ENCODE peak calls at places on chromosomes 7 and 10, in four cellular contexts. R is left lung, E is left ventricle myocardium inferior, G is transverse colon. C is an unnamed sample. For H3K36me3, the result is how much of the 10 kb centered on the place peaks cover.

GRCh38 chr10:127117125-127117524 is 79.3 kb downstream of the INSYN2A start:
- DNase-seq in R (peak), E (peak), G (peak), C (no peak)

GRCh38 chr7:44150966-44151678 is 10.0 kb upstream of the MYL7 start:
- DNase-seq in E (no peak), G (no peak), R (no peak), C (no peak)

GRCh38 chr10:78581133-78581694 is 487.6 kb upstream of the ZMIZ1 start:
- DNase-seq in G (no peak), E (no peak), R (no peak), C (no peak)

GRCh38 chr7:94556028-94556427 is 46.4 kb downstream of the CASD1 start:
- DNase-seq in G (no peak), R (no peak), E (no peak), C (peak)

GRCh38 chr7:124929467-124930172 is at the start of gene POT1:
- DNase-seq in E (peak), R (peak), G (peak), C (peak)

GRCh38 chr10:113459672-113460280 is 93.1 kb upstream of the HABP2 start:
- DNase-seq in E (no peak), R (no peak), G (no peak), C (no peak)

GRCh38 chr7:41592226-41592625 is 110.7 kb downstream of the INHBA start:
- DNase-seq in R (no peak), E (no peak), G (no peak), C (no peak)

GRCh38 chr7:916291-916941 is 38.1 kb downstream of the ADAP1 start:
- DNase-seq in G (peak), R (no peak), E (no peak), C (no peak)

GRCh38 chr10:79379512-79380124 is 32.3 kb downstream of the PPIF start:
- DNase-seq in E (no peak), R (peak), G (peak), C (no peak)

GRCh38 chr10:6409982-6410694 is 169.9 kb downstream of the PRKCQ start:
- DNase-seq in G (peak), R (no peak), E (no peak), C (no peak)

GRCh38 chr7:129332354-129333056 is 101.7 kb upstream of the STRIP2 start:
- DNase-seq in G (no peak), R (no peak), E (no peak), C (no peak)

GRCh38 chr7:108455524-108455832 is 758 bp downstream of the NRCAM start:
- DNase-seq in R (no peak), E (no peak), G (no peak), C (no peak)

GRCh38 chr7:7976677-7977076 is 8.1 kb downstream of the GLCCI1 start:
- DNase-seq in E (no peak), G (no peak), R (no peak), C (no peak)

GRCh38 chr10:34732926-34733325 is 82.2 kb downstream of the PARD3 start:
- DNase-seq in G (no peak), E (no peak), R (no peak), C (no peak)

GRCh38 chr7:140235114-140235513 is 58.3 kb upstream of the KDM7A start:
- DNase-seq in R (no peak), E (no peak), G (no peak), C (no peak)

GRCh38 chr7:80681272-80681885 is 42.9 kb downstream of the CD36 start:
- DNase-seq in R (no peak), G (no peak), E (no peak), C (no peak)

GRCh38 chr10:122018951-122019413 is 30.0 kb downstream of the TACC2 start:
- DNase-seq in E (no peak), G (peak), R (no peak), C (no peak)

GRCh38 chr10:28459453-28460144 is 73.3 kb upstream of the WAC start:
- DNase-seq in G (no peak), R (no peak), E (no peak), C (no peak)

GRCh38 chr7:114819629-114820362 is 102.1 kb upstream of the MDFIC start:
- DNase-seq in E (no peak), R (no peak), G (no peak), C (no peak)

GRCh38 chr10:23141995-23142394 is 46.6 kb downstream of the MSRB2 start:
- DNase-seq in E (no peak), G (no peak), R (no peak), C (no peak)

GRCh38 chr7:100675581-100676350 is 2.2 kb downstream of the GNB2 start:
- DNase-seq in R (peak), E (peak), G (peak), C (peak)

GRCh38 chr10:27252267-27253000 is 11.8 kb upstream of the ACBD5 start:
- DNase-seq in G (peak), E (peak), R (peak), C (peak)

GRCh38 chr10:38159007-38159406 is 64.9 kb downstream of the ZNF37A start:
- DNase-seq in E (no peak), G (no peak), R (no peak), C (no peak)

GRCh38 chr10:69051303-69051702 is 36.6 kb upstream of the SRGN start:
- DNase-seq in G (peak), R (peak), E (no peak), C (peak)

GRCh38 chr7:51350195-51350896 is 33.7 kb upstream of the COBL start:
- DNase-seq in E (no peak), R (no peak), G (peak), C (no peak)

DNA sequence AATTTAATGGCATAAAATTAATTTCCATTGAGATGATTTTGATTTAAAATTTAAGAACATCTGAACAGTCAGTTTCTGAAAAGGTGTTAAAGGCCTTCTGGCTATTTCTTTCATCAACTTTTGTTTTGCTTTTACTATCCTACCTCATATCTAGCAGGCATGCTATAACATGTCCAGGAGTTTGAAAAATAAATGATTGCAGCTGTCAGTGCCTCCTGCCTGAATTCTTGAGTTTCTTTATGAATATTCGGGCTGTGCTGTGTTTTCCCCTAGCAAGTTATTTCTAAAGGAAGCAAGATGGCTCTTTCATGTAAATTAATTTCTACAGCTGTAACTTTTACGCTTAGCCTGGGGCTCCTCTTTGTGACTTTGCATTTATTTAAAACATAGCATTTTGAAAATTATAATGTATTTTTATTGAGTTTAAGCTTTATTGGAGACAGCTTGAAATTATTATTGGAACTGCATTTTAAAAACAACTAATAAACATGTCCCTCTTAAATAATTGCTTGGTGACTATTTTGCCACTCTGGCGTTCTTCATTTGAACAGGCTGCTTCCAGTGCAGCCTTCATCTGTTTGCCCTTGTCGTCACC is 1083.5 kb upstream of the LRRN3 start:
- DNase-seq in R (no peak), E (no peak), G (no peak), C (no peak)
- TF ChIP-seq CTCF in R (no peak), E (no peak), G (no peak), C (no peak)

GRCh38 chr7:134329614-134330316 is 13.0 kb upstream of the SLC35B4 start:
- DNase-seq in G (no peak), E (no peak), R (no peak), C (no peak)

GRCh38 chr7:134328900-134329299 is 12.2 kb upstream of the SLC35B4 start:
- DNase-seq in E (no peak), G (no peak), R (no peak), C (no peak)

GRCh38 chr7:134330990-134331389 is 14.3 kb upstream of the SLC35B4 start:
- DNase-seq in G (no peak), R (no peak), E (no peak), C (no peak)

GRCh38 chr7:134332892-134333291 is 16.2 kb upstream of the SLC35B4 start:
- DNase-seq in G (no peak), R (no peak), E (no peak), C (no peak)

GRCh38 chr7:134331393-134331792 is 14.7 kb upstream of the SLC35B4 start:
- DNase-seq in G (no peak), R (no peak), E (no peak), C (no peak)
- H3K36me3 ChIP-seq in G (under half), R (under half), E (under half), C (under half)

GRCh38 chr7:26166681-26167266 is 14.8 kb downstream of the NFE2L3 start:
- DNase-seq in E (no peak), R (no peak), G (no peak), C (no peak)

GRCh38 chr7:26170663-26171062 is 18.7 kb downstream of the NFE2L3 start:
- DNase-seq in G (no peak), E (no peak), R (no peak), C (no peak)

GRCh38 chr7:26167293-26167934 is 15.4 kb downstream of the NFE2L3 start:
- DNase-seq in G (no peak), R (no peak), E (no peak), C (no peak)

GRCh38 chr7:26169271-26169670 is 17.3 kb downstream of the NFE2L3 start:
- DNase-seq in E (no peak), R (no peak), G (no peak), C (no peak)

GRCh38 chr7:26168458-26169023 is 16.5 kb downstream of the NFE2L3 start:
- DNase-seq in E (no peak), G (no peak), R (no peak), C (no peak)
- TF ChIP-seq CTCF in E (no peak), G (no peak), R (no peak), C (no peak)

GRCh38 chr10:100223879-100224278 is 5.5 kb downstream of the CHUK start:
- DNase-seq in R (no peak), G (no peak), E (no peak), C (no peak)

GRCh38 chr10:100222529-100222928 is 6.9 kb downstream of the CHUK start:
- DNase-seq in E (no peak), G (no peak), R (no peak), C (no peak)
- H3K36me3 ChIP-seq in E (half or more), G (half or more), R (under half), C (under half)

DNA sequence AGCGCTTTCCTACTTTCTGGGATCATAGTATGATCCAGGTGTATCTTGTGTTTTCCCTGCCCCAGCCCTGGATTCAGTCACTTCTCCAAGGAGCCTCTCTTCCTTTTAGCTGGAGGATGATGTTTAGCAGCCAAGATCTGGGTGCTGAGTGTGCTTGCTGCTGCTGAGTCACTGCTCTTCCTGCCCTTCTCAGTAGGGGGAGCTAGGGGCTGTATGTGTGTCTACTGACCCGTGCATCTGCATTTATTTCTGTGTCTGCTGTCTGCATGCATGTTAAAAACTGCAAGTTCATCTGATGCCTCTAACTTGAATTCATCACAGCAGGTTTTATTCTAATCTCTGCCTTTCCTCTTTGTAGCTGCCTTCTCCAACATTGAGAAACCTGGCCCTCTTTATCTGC is 31.6 kb downstream of the MGMT start:
- DNase-seq in G (no peak), E (no peak), R (no peak), C (no peak)
- TF ChIP-seq CTCF in G (no peak), E (no peak), R (no peak), C (no peak)